ENCODE peak calls at places on chromosome 10, in five cellular contexts. D is left ventricle myocardium superior, K is T-helper 17 cell, Y is AG10803, H is mesothelial cell of epicardium. P is an unnamed sample.
A peak's percentile ranks its signal among the peaks of the same experiment; 100 is the strongest.

GRCh38 chr10:103053659-103054581 is 135.8 kb downstream of the CNNM2 start:
- DNase-seq in K (peak; percentile 20), D (peak; percentile 69), Y (peak; percentile 87), H (peak; percentile 49), P (peak; percentile 82)

GRCh38 chr10:124629842-124630241 is 114.3 kb downstream of the FAM53B start:
- DNase-seq in H (no peak), D (no peak), Y (no peak), K (no peak), P (no peak)

GRCh38 chr10:43899224-43899959 is 250.7 kb upstream of the ZNF32 start:
- DNase-seq in Y (peak; percentile 22), D (no peak), H (no peak), K (no peak), P (no peak)

GRCh38 chr10:50516161-50516560 is 107.6 kb downstream of the SGMS1 start:
- DNase-seq in K (no peak), Y (no peak), D (no peak), H (no peak), P (no peak)

GRCh38 chr10:5423774-5424173 is 11.4 kb downstream of the NET1 start:
- DNase-seq in K (no peak), D (no peak), H (no peak), Y (peak; percentile 65), P (no peak)

GRCh38 chr10:97358781-97359180 is 24.3 kb upstream of the FRAT2 start:
- DNase-seq in H (no peak), D (no peak), Y (no peak), K (no peak), P (no peak)

GRCh38 chr10:131658476-131659110 is 242.2 kb upstream of the PPP2R2D start:
- DNase-seq in Y (no peak), D (no peak), H (peak; percentile 22), K (no peak), P (peak; percentile 50)

GRCh38 chr10:79984851-79985250 is 35.9 kb upstream of the SFTPD start:
- DNase-seq in K (no peak), Y (no peak), D (no peak), H (no peak), P (no peak)

GRCh38 chr10:60570941-60571340 is 181.3 kb upstream of the ANK3 start:
- DNase-seq in K (no peak), D (no peak), H (no peak), Y (no peak), P (no peak)

GRCh38 chr10:28331821-28332220 is 29.0 kb upstream of the MPP7 start:
- DNase-seq in D (no peak), K (no peak), Y (peak; percentile 88), H (no peak), P (no peak)

GRCh38 chr10:93261961-93262610 is 188.4 kb downstream of the CYP26A1 start:
- DNase-seq in D (no peak), Y (peak; percentile 14), H (no peak), K (no peak), P (no peak)

GRCh38 chr10:22779331-22780019 is 65.1 kb upstream of the PIP4K2A start:
- DNase-seq in K (no peak), H (no peak), D (no peak), Y (no peak), P (no peak)

GRCh38 chr10:62613429-62613828 is 191.1 kb upstream of the ADO start:
- DNase-seq in Y (no peak), D (no peak), H (no peak), K (no peak), P (no peak)